ENCODE peak calls at places on chromosomes 13 and 19, in seven cellular contexts. R is tibial artery; L is testis; O is neural crest cell; H is stimulated activated CD4-positive, alpha-beta T cell treated with anti-CD3 and anti-CD28 coated beads, Interleukin-2, amount 100 ng/mL, for 4 hours; X is stimulated activated naive CD8-positive, alpha-beta T cell treated with anti-CD3 and anti-CD28 coated beads, Interleukin-15, Interleukin-2, amounts not matched to agents 100 U/mL and 50 U/mL, for 24 hours; B is progenitor cell of endocrine pancreas. T is an unnamed sample.

GRCh38 chr13:112452380-112453206 is 76.4 kb downstream of the SPACA7 start:
- DNase-seq in R (peak), L (no peak), O (no peak), H (no peak), X (no peak), B (no peak), T (no peak)

GRCh38 chr19:10227215-10227971 is 3.7 kb downstream of the S1PR2 start:
- DNase-seq in R (peak), L (peak), O (peak), H (no peak), X (no peak), B (no peak), T (no peak)

GRCh38 chr19:54462713-54463530 is 656 bp downstream of the LENG9 start:
- DNase-seq in R (peak), L (peak), O (peak), H (peak), X (peak), B (no peak), T (no peak)

GRCh38 chr19:3784607-3785463 is 1.3 kb downstream of the MATK start:
- DNase-seq in R (no peak), L (no peak), O (no peak), H (no peak), X (no peak), B (no peak), T (no peak)

GRCh38 chr19:15291666-15292065 is 40.7 kb downstream of the BRD4 start:
- DNase-seq in R (no peak), L (no peak), O (no peak), H (no peak), X (no peak), B (no peak), T (no peak)

GRCh38 chr19:16326401-16327130 is 1.9 kb downstream of the KLF2 start:
- DNase-seq in R (no peak), L (no peak), O (no peak), H (no peak), X (peak), B (no peak), T (no peak)

GRCh38 chr19:45173816-45174215 is 4.2 kb downstream of the TRAPPC6A start:
- DNase-seq in R (no peak), L (no peak), O (no peak), H (no peak), X (no peak), B (no peak), T (peak)

GRCh38 chr19:17109300-17109699 is 33.7 kb downstream of the MYO9B start:
- DNase-seq in R (no peak), L (no peak), O (no peak), H (no peak), X (no peak), B (no peak), T (no peak)

GRCh38 chr13:27012482-27013197 is 159.0 kb downstream of the USP12 start:
- DNase-seq in R (no peak), L (no peak), O (no peak), H (no peak), X (no peak), B (no peak), T (peak)

GRCh38 chr19:1999856-2000515 is 15.5 kb downstream of the BTBD2 start:
- DNase-seq in R (no peak), L (no peak), O (no peak), H (no peak), X (no peak), B (no peak), T (no peak)

GRCh38 chr13:32045963-32046785 is 14.6 kb downstream of the FRY start:
- DNase-seq in R (no peak), L (no peak), O (no peak), H (no peak), X (no peak), B (no peak), T (peak)

GRCh38 chr13:44870456-44870929 is 118.8 kb downstream of the NUFIP1 start:
- DNase-seq in R (no peak), L (peak), O (no peak), H (no peak), X (no peak), B (no peak), T (peak)

GRCh38 chr19:1765182-1765903 is 12.0 kb downstream of the ONECUT3 start:
- DNase-seq in R (no peak), L (no peak), O (no peak), H (no peak), X (no peak), B (no peak), T (no peak)

GRCh38 chr13:110509478-110509926 is 52.0 kb downstream of the RAB20 start:
- DNase-seq in R (no peak), L (no peak), O (no peak), H (no peak), X (no peak), B (no peak), T (no peak)

GRCh38 chr13:30976041-30976440 is 43.6 kb downstream of the TEX26 start:
- DNase-seq in R (no peak), L (no peak), O (no peak), H (no peak), X (no peak), B (no peak), T (no peak)

GRCh38 chr19:10113964-10114650 is 2.6 kb downstream of the P2RY11 start:
- DNase-seq in R (no peak), L (no peak), O (no peak), H (no peak), X (peak), B (no peak), T (no peak)

GRCh38 chr13:30027569-30028455 is 177.4 kb upstream of the UBL3 start:
- DNase-seq in R (no peak), L (no peak), O (no peak), H (no peak), X (no peak), B (no peak), T (no peak)

GRCh38 chr13:66322193-66322592 is 907.9 kb downstream of the PCDH9 start:
- DNase-seq in R (no peak), L (no peak), O (no peak), H (no peak), X (no peak), B (no peak), T (no peak)

GRCh38 chr19:1503089-1503924 is 9.5 kb downstream of the ADAMTSL5 start:
- DNase-seq in R (no peak), L (peak), O (peak), H (peak), X (peak), B (no peak), T (no peak)

GRCh38 chr19:16457195-16457953 is 14.4 kb downstream of the EPS15L1 start:
- DNase-seq in R (peak), L (no peak), O (peak), H (peak), X (no peak), B (no peak), T (peak)

GRCh38 chr19:389246-389934 is 19.6 kb downstream of the C2CD4C start:
- DNase-seq in R (no peak), L (no peak), O (no peak), H (no peak), X (no peak), B (no peak), T (no peak)

GRCh38 chr13:48449656-48450055 is 36.7 kb upstream of the LPAR6 start:
- DNase-seq in R (no peak), L (no peak), O (no peak), H (no peak), X (no peak), B (no peak), T (no peak)

GRCh38 chr19:4732680-4733114 is 9.1 kb upstream of the DPP9 start:
- DNase-seq in R (no peak), L (peak), O (peak), H (peak), X (peak), B (peak), T (peak)

GRCh38 chr19:35911790-35912189 is 3.7 kb upstream of the TYROBP start:
- DNase-seq in R (no peak), L (no peak), O (no peak), H (no peak), X (peak), B (no peak), T (peak)

GRCh38 chr13:67493835-67494234 is 263.7 kb upstream of the PCDH9 start:
- DNase-seq in R (no peak), L (no peak), O (no peak), H (no peak), X (no peak), B (no peak), T (no peak)

GRCh38 chr19:35249146-35249847 is 495 bp downstream of the LSR start:
- DNase-seq in R (peak), L (no peak), O (no peak), H (no peak), X (no peak), B (no peak), T (no peak)

GRCh38 chr13:60137911-60138570 is 25.7 kb downstream of the DIAPH3 start:
- DNase-seq in R (no peak), L (no peak), O (no peak), H (no peak), X (no peak), B (no peak), T (no peak)

GRCh38 chr19:27794444-27795042 is 1418.4 kb downstream of the UQCRFS1 start:
- DNase-seq in R (no peak), L (peak), O (no peak), H (no peak), X (peak), B (no peak), T (peak)

GRCh38 chr13:75016225-75016624 is 465.7 kb downstream of the TBC1D4 start:
- DNase-seq in R (no peak), L (no peak), O (no peak), H (no peak), X (no peak), B (no peak), T (no peak)

GRCh38 chr13:98599502-98600328 is 22.8 kb upstream of the STK24 start:
- DNase-seq in R (no peak), L (no peak), O (no peak), H (no peak), X (no peak), B (no peak), T (peak)

GRCh38 chr13:113791761-113792160 is 32.7 kb downstream of the TMEM255B start:
- DNase-seq in R (peak), L (no peak), O (no peak), H (no peak), X (no peak), B (no peak), T (no peak)

GRCh38 chr13:21826214-21827015 is 155.5 kb downstream of the FGF9 start:
- DNase-seq in R (no peak), L (no peak), O (no peak), H (no peak), X (no peak), B (no peak), T (no peak)